ENCODE peak calls at places on chromosomes 12 and 14, in nine cellular contexts. U is HCT116, Z is ovary, L is neural progenitor cell, J is progenitor cell of endocrine pancreas, F is astrocyte of the cerebellum, B is GM20000, H is A549, V is astrocyte. I is an unnamed sample.

GRCh38 chr12:128131955-128132354 is 135.0 kb upstream of the TMEM132C start:
- DNase-seq in U (no peak), Z (no peak), L (no peak), J (no peak), F (no peak), B (no peak), H (no peak), V (no peak), I (no peak)

GRCh38 chr14:95023886-95024285 is 133.4 kb downstream of the DICER1 start:
- DNase-seq in U (no peak), Z (no peak), L (no peak), J (no peak), F (no peak), B (no peak), H (no peak), V (peak; percentile 3), I (no peak)

GRCh38 chr12:79555006-79555925 is 135.5 kb downstream of the PAWR start:
- DNase-seq in U (peak; percentile 26), Z (no peak), L (no peak), J (no peak), F (peak; percentile 63), B (no peak), H (peak; percentile 66), V (peak; percentile 40), I (no peak)

GRCh38 chr12:100824476-100824875 is 29.9 kb downstream of the ANO4 start:
- DNase-seq in U (no peak), Z (no peak), L (no peak), J (no peak), F (no peak), B (no peak), H (no peak), V (no peak), I (no peak)

GRCh38 chr14:68621400-68622365 is 171.2 kb downstream of the ZFP36L1 start:
- DNase-seq in U (no peak), Z (peak; percentile 57), L (no peak), J (no peak), F (peak; percentile 32), B (no peak), H (no peak), V (peak; percentile 60), I (no peak)

GRCh38 chr12:4164591-4165558 is 108.7 kb upstream of the CCND2 start:
- DNase-seq in U (no peak), Z (peak; percentile 39), L (peak; percentile 66), J (peak; percentile 63), F (no peak), B (peak; percentile 73), H (no peak), V (peak; percentile 59), I (peak; percentile 65)

GRCh38 chr12:100675432-100675831 is 101.9 kb downstream of the GAS2L3 start:
- DNase-seq in U (no peak), Z (no peak), L (no peak), J (no peak), F (peak; percentile 59), B (no peak), H (no peak), V (peak; percentile 34), I (no peak)

GRCh38 chr14:59177229-59177628 is 11.2 kb upstream of the DAAM1 start:
- DNase-seq in U (no peak), Z (no peak), L (no peak), J (no peak), F (no peak), B (no peak), H (peak; percentile 13), V (no peak), I (no peak)

GRCh38 chr12:103840881-103841689 is at the start of gene NT5DC3:
- DNase-seq in U (peak; percentile 65), Z (peak; percentile 86), L (peak; percentile 93), J (peak; percentile 78), F (peak; percentile 49), B (peak; percentile 95), H (peak; percentile 91), V (peak; percentile 58), I (peak; percentile 89)

GRCh38 chr14:75539562-75540478 is 17.6 kb downstream of the BATF start:
- DNase-seq in U (no peak), Z (no peak), L (no peak), J (no peak), F (no peak), B (peak; percentile 71), H (no peak), V (no peak), I (no peak)

GRCh38 chr12:121697093-121697698 is 15.4 kb upstream of the TMEM120B start:
- DNase-seq in U (peak; percentile 47), Z (no peak), L (peak; percentile 76), J (no peak), F (peak; percentile 37), B (peak; percentile 57), H (peak; percentile 70), V (no peak), I (no peak)

GRCh38 chr12:127194176-127194575 is 1072.8 kb upstream of the TMEM132C start:
- DNase-seq in U (no peak), Z (no peak), L (no peak), J (no peak), F (no peak), B (no peak), H (no peak), V (peak; percentile 53), I (no peak)

GRCh38 chr12:101941306-101942000 is 64.1 kb downstream of the DRAM1 start:
- DNase-seq in U (no peak), Z (no peak), L (no peak), J (no peak), F (no peak), B (peak; percentile 56), H (no peak), V (no peak), I (no peak)

GRCh38 chr12:25581067-25581466 is 28.0 kb upstream of the LMNTD1 start:
- DNase-seq in U (no peak), Z (no peak), L (no peak), J (no peak), F (no peak), B (no peak), H (no peak), V (no peak), I (no peak)

GRCh38 chr12:12070149-12070548 is 590 bp upstream of the BCL2L14 start:
- DNase-seq in U (no peak), Z (no peak), L (no peak), J (no peak), F (no peak), B (no peak), H (no peak), V (no peak), I (no peak)
- TF ChIP-seq CTCF in U (no peak), Z (no peak), L (no peak), J (no peak), F (no peak), B (no peak), H (no peak), V (no peak), I (no peak)

GRCh38 chr12:88944403-88944802 is 364.1 kb upstream of the KITLG start:
- DNase-seq in U (peak; percentile 71), Z (no peak), L (no peak), J (no peak), F (no peak), B (no peak), H (peak; percentile 72), V (peak; percentile 66), I (no peak)

GRCh38 chr12:88947486-88948043 is 367.3 kb upstream of the KITLG start:
- DNase-seq in U (no peak), Z (no peak), L (no peak), J (no peak), F (no peak), B (no peak), H (no peak), V (no peak), I (no peak)

GRCh38 chr12:88951177-88951576 is 370.9 kb upstream of the KITLG start:
- DNase-seq in U (no peak), Z (no peak), L (no peak), J (no peak), F (no peak), B (no peak), H (no peak), V (no peak), I (no peak)

GRCh38 chr12:88945041-88945732 is 364.9 kb upstream of the KITLG start:
- DNase-seq in U (no peak), Z (no peak), L (no peak), J (no peak), F (no peak), B (no peak), H (no peak), V (peak; percentile 56), I (no peak)

DNA sequence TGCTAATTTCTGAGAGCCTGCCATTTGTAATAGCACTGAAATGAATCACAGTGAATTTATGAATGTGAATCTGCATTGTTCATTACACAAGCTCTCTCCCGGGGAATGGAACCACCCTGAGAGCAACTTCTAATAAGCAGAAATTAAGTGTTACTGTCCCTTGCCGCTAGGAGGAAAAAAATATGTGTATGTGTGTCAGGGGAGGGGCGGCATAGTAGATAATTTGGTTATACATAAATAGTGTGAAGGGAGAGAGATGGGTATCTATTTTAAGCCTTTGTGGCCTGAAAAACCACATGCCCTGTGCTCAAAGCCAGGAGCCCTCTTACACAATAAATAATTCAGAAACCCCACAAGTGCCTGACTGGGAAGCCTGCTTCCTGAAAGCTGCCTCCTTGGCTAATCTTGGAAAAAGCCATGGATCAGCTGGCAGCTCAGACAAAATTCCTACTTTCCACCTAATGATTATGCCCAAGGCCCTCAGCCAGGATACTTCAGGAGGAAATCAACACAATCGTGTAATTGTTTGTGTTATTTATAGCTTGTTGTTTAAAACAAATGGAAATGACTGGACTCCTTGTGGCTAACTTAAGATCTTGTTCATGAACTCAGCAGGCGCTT is 366.2 kb upstream of the KITLG start:
- DNase-seq in U (peak; percentile 64), Z (no peak), L (no peak), J (no peak), F (peak; percentile 57), B (no peak), H (no peak), V (peak; percentile 88), I (no peak)
- TF ChIP-seq CTCF in U (peak; percentile 42), Z (no peak), L (no peak), J (no peak), F (peak; percentile 27), B (no peak), H (no peak), V (peak; percentile 21), I (no peak)

GRCh38 chr14:103510311-103511021 is 12.2 kb downstream of the CKB start:
- DNase-seq in U (no peak), Z (no peak), L (no peak), J (no peak), F (no peak), B (peak; percentile 3), H (no peak), V (no peak), I (no peak)
- TF ChIP-seq CTCF in U (no peak), Z (no peak), L (no peak), J (no peak), F (no peak), B (no peak), H (no peak), V (no peak), I (no peak)

GRCh38 chr14:102293784-102294183 is 11.2 kb downstream of the MOK start:
- DNase-seq in U (no peak), Z (no peak), L (no peak), J (no peak), F (peak; percentile 37), B (no peak), H (no peak), V (peak; percentile 75), I (no peak)

GRCh38 chr14:102292446-102292845 is 12.5 kb downstream of the MOK start:
- DNase-seq in U (no peak), Z (no peak), L (no peak), J (no peak), F (no peak), B (no peak), H (no peak), V (no peak), I (no peak)

GRCh38 chr14:102297436-102298170 is 7.4 kb downstream of the MOK start:
- DNase-seq in U (no peak), Z (no peak), L (no peak), J (no peak), F (no peak), B (no peak), H (no peak), V (no peak), I (no peak)

GRCh38 chr14:102295301-102295700 is 9.7 kb downstream of the MOK start:
- DNase-seq in U (no peak), Z (no peak), L (no peak), J (no peak), F (peak; percentile 13), B (no peak), H (no peak), V (peak; percentile 45), I (no peak)
- TF ChIP-seq CTCF in U (peak; percentile 47), Z (peak; percentile 23), L (peak; percentile 10), J (peak; percentile 12), F (peak; percentile 66), B (no peak), H (peak; percentile 28), V (peak; percentile 53), I (no peak)